ENCODE peak calls at places on chromosomes 1 and 21, in ten cellular contexts. M is heart left ventricle; U is upper lobe of left lung; H is stomach; A is right atrium auricular region; F is CD8-positive, alpha-beta memory T cell; D is spleen; X is psoas muscle; T is right cardiac atrium; Z is GM23338. R is an unnamed sample. For H3K4me1, the result is how much of the 10 kb centered on the place peaks cover.

GRCh38 chr1:201298381-201299367 is 15.4 kb downstream of the PKP1 start:
- DNase-seq in A (no peak), F (no peak), U (no peak), M (no peak), T (no peak), D (no peak), X (no peak), Z (no peak), H (peak), R (peak)

GRCh38 chr21:40466893-40467483 is 380.0 kb downstream of the DSCAM start:
- DNase-seq in H (no peak), U (no peak), X (no peak), M (no peak), F (no peak), D (no peak), T (no peak), A (no peak), Z (peak), R (peak)

GRCh38 chr1:203186446-203187305 is at the start of gene CHI3L1:
- DNase-seq in T (no peak), F (no peak), M (no peak), H (no peak), D (peak), X (no peak), Z (peak), A (no peak), U (no peak), R (no peak)

GRCh38 chr1:47647327-47647845 is 209.5 kb downstream of the FOXD2 start:
- DNase-seq in M (no peak), T (no peak), D (peak), A (no peak), U (peak), X (no peak), Z (no peak), H (no peak), F (no peak), R (no peak)

GRCh38 chr1:35001743-35002142 is 16.6 kb upstream of the TMEM35B start:
- DNase-seq in U (no peak), F (no peak), A (no peak), D (no peak), M (no peak), Z (no peak), T (no peak), H (no peak), X (no peak), R (no peak)

GRCh38 chr1:182875889-182876288 is 36.7 kb downstream of the DHX9 start:
- DNase-seq in A (no peak), T (no peak), Z (no peak), F (no peak), M (no peak), H (no peak), X (no peak), D (no peak), U (no peak), R (no peak)

GRCh38 chr1:201192478-201192804 is 1.8 kb downstream of the IGFN1 start:
- DNase-seq in M (no peak), T (no peak), U (no peak), D (peak), X (no peak), A (no peak), H (no peak), F (no peak), Z (no peak), R (no peak)

GRCh38 chr1:221543529-221544120 is 198.3 kb downstream of the DUSP10 start:
- DNase-seq in A (no peak), D (no peak), H (no peak), F (no peak), U (no peak), M (no peak), X (no peak), Z (peak), T (no peak), R (no peak)

GRCh38 chr1:53572061-53572801 is 113.0 kb downstream of the DMRTB1 start:
- DNase-seq in H (no peak), Z (no peak), T (no peak), X (no peak), U (no peak), M (no peak), A (no peak), F (no peak), D (peak), R (peak)

GRCh38 chr1:81760487-81761097 is 40.1 kb upstream of the ADGRL2 start:
- DNase-seq in F (no peak), T (no peak), Z (peak), U (no peak), H (no peak), M (no peak), D (no peak), A (no peak), X (no peak), R (no peak)

GRCh38 chr21:44865561-44866280 is 7.8 kb downstream of the PTTG1IP start:
- DNase-seq in Z (no peak), T (peak), A (no peak), D (peak), X (no peak), M (peak), U (no peak), H (peak), F (no peak), R (peak)

GRCh38 chr1:94186946-94187345 is 50.4 kb downstream of the ARHGAP29 start:
- DNase-seq in A (no peak), M (no peak), F (no peak), T (no peak), U (no peak), H (no peak), D (no peak), X (no peak), Z (no peak), R (no peak)

GRCh38 chr1:50332941-50333594 is 90.2 kb downstream of the DMRTA2 start:
- DNase-seq in U (peak), F (no peak), X (peak), H (peak), M (peak), Z (peak), D (peak), A (no peak), T (peak), R (peak)

GRCh38 chr1:10625076-10625475 is 150.3 kb downstream of the PEX14 start:
- DNase-seq in D (peak), M (no peak), X (no peak), A (no peak), Z (no peak), F (peak), H (no peak), U (no peak), T (no peak), R (no peak)

GRCh38 chr1:3676581-3677410 is 24.5 kb downstream of the TP73 start:
- DNase-seq in Z (no peak), A (no peak), U (peak), F (no peak), T (peak), H (no peak), X (peak), D (peak), M (no peak), R (no peak)

GRCh38 chr1:153493343-153493960 is 33.0 kb upstream of the S100A7 start:
- DNase-seq in H (no peak), U (no peak), A (no peak), D (no peak), X (no peak), F (no peak), Z (no peak), M (no peak), T (peak), R (no peak)

GRCh38 chr21:27134513-27134912 is 167.6 kb upstream of the ADAMTS5 start:
- DNase-seq in T (no peak), F (no peak), H (no peak), D (no peak), U (no peak), X (no peak), M (no peak), A (no peak), Z (no peak), R (no peak)

GRCh38 chr1:23544444-23545389 is 13.7 kb upstream of the E2F2 start:
- DNase-seq in H (peak), F (peak), M (peak), Z (peak), U (no peak), X (peak), D (peak), A (peak), T (peak), R (peak)

GRCh38 chr1:36086529-36087232 is 2.0 kb upstream of the ADPRS start:
- DNase-seq in X (no peak), U (no peak), D (peak), H (peak), M (no peak), F (no peak), T (no peak), A (peak), Z (no peak), R (no peak)

GRCh38 chr1:214603819-214604252 is 841 bp downstream of the CENPF start:
- DNase-seq in U (no peak), M (no peak), D (no peak), Z (peak), X (no peak), H (no peak), A (no peak), T (no peak), F (no peak), R (peak)

GRCh38 chr1:182575540-182576149 is 13.4 kb downstream of the RNASEL start:
- DNase-seq in Z (no peak), H (no peak), X (no peak), U (no peak), A (no peak), T (no peak), M (no peak), F (no peak), D (no peak), R (peak)

GRCh38 chr1:19463204-19463803 is 22.0 kb downstream of the CAPZB start:
- DNase-seq in Z (no peak), H (no peak), M (no peak), X (no peak), A (no peak), U (no peak), F (peak), D (peak), T (no peak), R (peak)

GRCh38 chr1:204151562-204152309 is at the start of gene ETNK2:
- DNase-seq in A (no peak), H (peak), F (peak), U (peak), Z (peak), M (peak), D (peak), X (peak), T (peak), R (no peak)

GRCh38 chr1:41735587-41736290 is 183.0 kb downstream of the HIVEP3 start:
- DNase-seq in M (no peak), T (peak), X (no peak), A (no peak), U (no peak), Z (no peak), H (no peak), D (no peak), F (peak), R (no peak)

GRCh38 chr21:35399002-35399401 is 349.9 kb upstream of the RUNX1 start:
- DNase-seq in M (no peak), H (no peak), A (no peak), T (no peak), X (no peak), U (no peak), D (no peak), Z (no peak), F (no peak), R (no peak)

GRCh38 chr1:206144605-206145004 is 27.4 kb upstream of the AVPR1B start:
- DNase-seq in T (no peak), H (no peak), F (no peak), X (no peak), Z (no peak), A (no peak), U (no peak), M (no peak), D (no peak), R (peak)

GRCh38 chr1:4510276-4510691 is 144.1 kb upstream of the AJAP1 start:
- DNase-seq in T (no peak), D (no peak), X (no peak), M (no peak), Z (no peak), A (no peak), F (no peak), U (no peak), H (no peak), R (no peak)

GRCh38 chr1:53512807-53513755 is 53.9 kb downstream of the DMRTB1 start:
- DNase-seq in F (no peak), T (no peak), A (no peak), Z (no peak), M (no peak), X (no peak), H (no peak), D (no peak), U (no peak), R (no peak)

GRCh38 chr1:40877681-40878080 is 15.5 kb upstream of the CITED4 start:
- DNase-seq in H (peak), Z (peak), X (peak), U (no peak), T (peak), A (peak), M (peak), D (peak), F (no peak), R (no peak)

GRCh38 chr1:72111662-72112061 is 170.7 kb downstream of the NEGR1 start:
- DNase-seq in T (no peak), A (no peak), Z (no peak), H (no peak), U (no peak), F (no peak), D (no peak), X (no peak), M (no peak), R (no peak)

GRCh38 chr1:219092206-219092605 is 81.5 kb upstream of the LYPLAL1 start:
- DNase-seq in M (no peak), X (no peak), H (no peak), U (no peak), T (no peak), Z (no peak), A (no peak), D (no peak), F (no peak), R (no peak)

GRCh38 chr1:8574985-8575384 is 242.5 kb downstream of the RERE start:
- DNase-seq in D (no peak), H (no peak), T (no peak), U (no peak), X (no peak), F (no peak), M (no peak), Z (no peak), A (no peak), R (no peak)

GRCh38 chr1:171784779-171785178 is 3.3 kb downstream of the METTL13 start:
- DNase-seq in X (no peak), T (no peak), M (no peak), Z (no peak), U (no peak), A (no peak), F (no peak), D (no peak), H (no peak), R (no peak)

GRCh38 chr1:17588048-17588781 is 48.7 kb downstream of the ARHGEF10L start:
- DNase-seq in A (no peak), Z (peak), X (peak), U (no peak), H (peak), M (peak), F (no peak), T (peak), D (no peak), R (peak)

GRCh38 chr1:173603056-173603591 is at the start of gene SLC9C2:
- DNase-seq in A (no peak), F (no peak), X (no peak), T (peak), U (no peak), H (peak), M (no peak), Z (no peak), D (no peak), R (peak)

GRCh38 chr1:116273042-116273783 is 99.8 kb upstream of the ATP1A1 start:
- DNase-seq in A (no peak), X (peak), T (peak), D (no peak), H (no peak), F (no peak), U (peak), M (peak), Z (no peak), R (peak)

GRCh38 chr1:184163674-184164470 is 112.3 kb downstream of the TSEN15 start:
- DNase-seq in M (no peak), U (no peak), X (peak), T (no peak), F (no peak), Z (no peak), A (no peak), H (no peak), D (no peak), R (no peak)

GRCh38 chr1:184162266-184162665 is 110.7 kb downstream of the TSEN15 start:
- DNase-seq in H (no peak), T (no peak), D (no peak), F (no peak), X (peak), U (no peak), Z (no peak), M (peak), A (no peak), R (no peak)

GRCh38 chr1:184158911-184159701 is 107.6 kb downstream of the TSEN15 start:
- DNase-seq in D (no peak), T (no peak), A (no peak), H (no peak), M (no peak), Z (peak), F (no peak), X (no peak), U (no peak), R (no peak)

GRCh38 chr1:184160236-184160635 is 108.7 kb downstream of the TSEN15 start:
- DNase-seq in Z (no peak), H (no peak), M (no peak), T (no peak), X (no peak), F (no peak), D (no peak), A (no peak), U (no peak), R (no peak)

GRCh38 chr1:184160942-184161698 is 109.6 kb downstream of the TSEN15 start:
- DNase-seq in Z (no peak), X (peak), D (no peak), M (no peak), A (peak), T (peak), H (no peak), F (no peak), U (no peak), R (no peak)
- H3K27ac ChIP-seq in Z (no peak), X (no peak), D (peak), M (peak), A (peak), T (no peak), H (no peak), F (no peak), U (peak), R (no peak)

DNA sequence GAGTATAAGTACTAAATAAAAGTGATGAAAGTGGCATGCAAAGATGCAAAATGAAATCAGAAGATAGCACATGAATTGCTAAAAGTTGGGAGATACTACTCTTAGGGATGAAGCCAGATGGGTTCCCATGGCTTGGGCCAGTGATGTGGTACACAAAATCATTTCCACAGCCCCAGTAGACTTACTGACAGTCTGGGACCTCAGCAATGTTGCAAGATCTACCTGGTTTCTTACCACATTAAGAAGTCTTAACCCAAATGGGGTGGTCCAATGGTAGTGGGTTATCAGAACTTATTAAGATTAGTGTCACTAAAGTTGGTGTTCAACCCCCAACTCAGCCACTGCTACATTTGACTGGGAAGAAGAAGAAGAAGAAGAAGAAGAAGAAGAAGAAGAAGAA is 227.7 kb upstream of the IRF2BP2 start:
- DNase-seq in X (no peak), F (no peak), T (no peak), Z (no peak), A (no peak), D (no peak), M (no peak), U (no peak), H (no peak), R (no peak)
- H3K4me1 ChIP-seq in X (under half), F (under half), T (under half), Z (under half), A (under half), D (under half), M (under half), U (under half), H (under half), R (under half)

DNA sequence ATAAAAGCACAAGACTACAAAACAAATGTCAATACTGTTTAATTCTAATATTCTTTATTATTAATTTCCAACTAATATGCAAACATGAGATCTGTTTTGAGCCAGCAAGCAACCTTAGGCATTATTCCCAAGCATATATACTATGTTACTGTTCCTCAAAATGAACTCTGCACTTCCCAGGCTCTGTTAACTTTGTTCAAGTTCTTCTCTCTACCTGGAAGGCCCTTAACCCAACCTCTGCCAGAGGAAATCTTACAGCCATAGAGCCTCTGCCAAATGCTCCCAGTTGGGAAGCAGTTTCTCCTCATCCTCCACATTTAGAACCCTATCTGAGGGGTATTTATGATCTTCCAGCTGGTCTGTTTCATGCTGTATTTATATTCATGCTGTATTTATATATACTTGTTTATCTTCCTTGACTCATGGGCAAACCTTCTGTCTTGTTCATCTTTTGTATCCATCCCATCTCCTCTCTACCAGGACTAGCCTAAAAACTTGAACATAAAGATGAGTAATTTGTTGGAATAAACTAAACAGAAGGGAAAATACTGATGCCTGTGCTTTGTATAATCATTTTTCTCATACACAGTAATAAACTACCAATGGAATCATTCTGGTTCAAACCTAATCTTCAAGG is 5.3 kb downstream of the IVNS1ABP start:
- DNase-seq in Z (no peak), T (no peak), D (no peak), H (no peak), X (no peak), M (no peak), A (no peak), U (no peak), F (no peak), R (peak)
- H3K4me3 ChIP-seq in Z (no peak), T (no peak), D (no peak), H (no peak), X (no peak), M (peak), A (no peak), U (no peak), F (no peak), R (no peak)

DNA sequence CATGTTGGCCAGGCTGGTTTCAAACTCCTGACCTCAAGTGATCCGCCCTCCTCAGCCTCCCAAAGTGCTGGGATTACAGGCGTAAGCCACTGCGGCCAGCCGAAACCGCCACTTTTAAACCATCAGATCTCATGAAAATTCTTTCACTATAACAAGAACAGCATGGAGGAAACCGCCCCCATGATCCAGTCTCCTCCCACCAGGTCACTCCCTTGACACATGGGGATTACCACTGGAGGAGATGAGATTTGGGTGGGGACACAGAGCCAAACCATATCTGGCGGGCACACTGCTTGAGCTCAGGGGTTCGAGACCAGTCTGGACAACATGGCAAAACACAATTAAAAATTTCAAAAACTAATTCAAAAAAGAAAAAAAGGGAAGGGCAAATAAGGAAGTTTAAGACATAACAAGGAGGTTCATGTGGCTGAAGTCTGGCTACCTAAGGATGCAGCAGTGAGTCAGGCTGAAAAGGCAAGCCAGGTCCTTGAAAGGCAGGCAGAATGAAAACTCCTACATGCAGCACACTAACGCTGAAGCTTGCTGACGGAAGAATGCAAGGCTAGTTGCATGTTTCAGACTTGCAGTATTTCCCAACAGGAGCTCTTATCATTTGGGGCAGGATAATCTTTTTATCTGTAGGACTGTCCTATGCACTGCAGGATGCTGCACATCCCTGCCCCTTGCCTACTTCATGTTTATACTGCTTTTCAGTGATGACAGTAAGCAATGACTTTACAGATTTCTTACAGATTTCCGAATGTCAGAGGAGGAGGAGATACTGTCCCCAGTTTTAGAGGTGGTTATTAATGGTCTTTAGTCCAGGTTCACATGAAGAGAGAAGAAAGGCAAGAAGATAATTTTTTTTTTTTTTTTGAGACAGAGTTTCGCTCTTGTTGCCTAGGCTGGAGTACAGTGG is 49.3 kb downstream of the FBXO42 start:
- DNase-seq in U (no peak), H (no peak), M (no peak), D (no peak), A (no peak), X (no peak), Z (no peak), F (no peak), T (no peak), R (no peak)
- H3K27ac ChIP-seq in U (no peak), H (no peak), M (no peak), D (no peak), A (no peak), X (no peak), Z (peak), F (no peak), T (no peak), R (no peak)

R was measured in small intestine.